ENCODE peak calls at places on chromosomes 3 and 15, in five cellular contexts. H is erythroblast, S is epithelial cell of esophagus, B is A673, C is upper lobe of left lung. L is an unnamed sample.
A peak's percentile ranks its signal among the peaks of the same experiment; 100 is the strongest.

GRCh38 chr3:9168230-9168629 is 81.2 kb downstream of the SRGAP3 start:
- DNase-seq in B (no peak), S (peak; percentile 82), C (no peak), H (no peak), L (no peak)

GRCh38 chr15:101105059-101105851 is 146.6 kb downstream of the CHSY1 start:
- DNase-seq in B (peak; percentile 52), S (no peak), C (no peak), H (no peak), L (no peak)

GRCh38 chr15:60077581-60078359 is 73.7 kb downstream of the FOXB1 start:
- DNase-seq in S (no peak), C (no peak), B (no peak), H (no peak), L (no peak)

GRCh38 chr3:181493423-181493822 is 218.3 kb upstream of the SOX2 start:
- DNase-seq in S (peak; percentile 45), H (no peak), C (no peak), B (no peak), L (no peak)

GRCh38 chr3:64398431-64398830 is 173.2 kb upstream of the PRICKLE2 start:
- DNase-seq in B (peak; percentile 15), H (no peak), C (no peak), S (no peak), L (no peak)

GRCh38 chr3:171967137-171967783 is 72.1 kb upstream of the FNDC3B start:
- DNase-seq in C (no peak), H (peak; percentile 62), B (no peak), S (peak; percentile 64), L (no peak)

GRCh38 chr3:142929890-142930289 is 33.6 kb downstream of the PAQR9 start:
- DNase-seq in B (no peak), C (no peak), H (peak; percentile 72), S (no peak), L (no peak)

GRCh38 chr3:34361921-34362320 is 563.5 kb downstream of the PDCD6IP start:
- DNase-seq in B (no peak), H (no peak), C (no peak), S (no peak), L (no peak)

GRCh38 chr3:172167892-172168648 is 128.7 kb downstream of the FNDC3B start:
- DNase-seq in H (no peak), C (no peak), B (no peak), S (peak; percentile 53), L (no peak)

GRCh38 chr15:40932625-40933519 is 3.7 kb downstream of the DLL4 start:
- DNase-seq in C (no peak), H (no peak), S (no peak), B (no peak), L (no peak)

GRCh38 chr3:190458040-190458439 is 8.3 kb upstream of the TMEM207 start:
- DNase-seq in C (no peak), B (peak; percentile 57), S (peak; percentile 11), H (no peak), L (no peak)

GRCh38 chr15:90201944-90202375 is 830 bp downstream of the SEMA4B start:
- DNase-seq in H (no peak), B (no peak), S (no peak), C (peak; percentile 81), L (no peak)

GRCh38 chr15:85672338-85673097 is 122.2 kb downstream of the KLHL25 start:
- DNase-seq in H (no peak), S (no peak), C (no peak), B (no peak), L (no peak)

GRCh38 chr3:182490601-182491485 is 302.5 kb upstream of the ATP11B start:
- DNase-seq in H (peak; percentile 12), S (peak; percentile 63), C (no peak), B (peak; percentile 69), L (peak; percentile 98)

GRCh38 chr3:17143893-17144664 is 259.3 kb downstream of the PLCL2 start:
- DNase-seq in S (no peak), C (no peak), B (no peak), H (no peak), L (no peak)

GRCh38 chr3:48518755-48519154 is 14.8 kb upstream of the SHISA5 start:
- DNase-seq in C (no peak), H (no peak), S (no peak), B (no peak), L (no peak)

GRCh38 chr15:70243686-70244540 is 146.2 kb upstream of the TLE3 start:
- DNase-seq in B (no peak), C (no peak), S (no peak), H (peak; percentile 17), L (no peak)

GRCh38 chr15:32956006-32956405 is 238.2 kb downstream of the GREM1 start:
- DNase-seq in H (peak; percentile 20), B (peak; percentile 57), S (peak; percentile 67), C (no peak), L (no peak)

GRCh38 chr3:184757010-184757651 is 45.3 kb upstream of the MAGEF1 start:
- DNase-seq in S (peak; percentile 66), H (no peak), C (no peak), B (peak; percentile 50), L (no peak)

GRCh38 chr15:52706091-52706490 is 26.9 kb upstream of the ATOSA start:
- DNase-seq in H (no peak), C (no peak), B (no peak), S (no peak), L (no peak)

GRCh38 chr3:136979684-136980083 is 21.9 kb downstream of the IL20RB start:
- DNase-seq in B (no peak), C (no peak), H (no peak), S (peak; percentile 71), L (no peak)

L was measured in NCI-H1436 treated with DMSO at 0.1 percent for 48 hours.